ENCODE peak calls at places on chromosome 1, in five cellular contexts. W, M, H, O and I are unnamed samples.

GRCh38 chr1:89041055-89041707 is 18.5 kb upstream of the GBP3 start:
- DNase-seq in W (no peak), M (no peak), H (peak; percentile 84), O (peak; percentile 84), I (peak; percentile 60)

GRCh38 chr1:59455206-59455605 is 158.3 kb downstream of the FGGY start:
- DNase-seq in W (no peak), M (no peak), H (peak; percentile 87), O (peak; percentile 74), I (peak; percentile 83)

GRCh38 chr1:240210026-240210425 is 118.3 kb downstream of the FMN2 start:
- DNase-seq in W (no peak), M (no peak), H (peak; percentile 71), O (peak; percentile 24), I (peak; percentile 87)

GRCh38 chr1:217009376-217009775 is 286.1 kb upstream of the ESRRG start:
- DNase-seq in W (no peak), M (peak; percentile 28), H (no peak), O (no peak), I (no peak)

GRCh38 chr1:10631811-10632481 is 157.2 kb downstream of the PEX14 start:
- DNase-seq in W (no peak), M (no peak), H (no peak), O (no peak), I (peak; percentile 78)

GRCh38 chr1:219220945-219221344 is 47.3 kb downstream of the LYPLAL1 start:
- DNase-seq in W (no peak), M (no peak), H (peak; percentile 7), O (no peak), I (no peak)

GRCh38 chr1:1431006-1431844 is 4.3 kb upstream of the VWA1 start:
- DNase-seq in W (no peak), M (no peak), H (no peak), O (no peak), I (peak; percentile 94)

GRCh38 chr1:154878371-154879355 is 8.6 kb upstream of the KCNN3 start:
- DNase-seq in W (peak; percentile 60), M (peak; percentile 68), H (peak; percentile 75), O (peak; percentile 74), I (peak; percentile 96)

GRCh38 chr1:24874611-24875225 is 55.4 kb downstream of the RUNX3 start:
- DNase-seq in W (no peak), M (no peak), H (no peak), O (no peak), I (no peak)

GRCh38 chr1:29323636-29324035 is 87.3 kb downstream of the PTPRU start:
- DNase-seq in W (no peak), M (no peak), H (no peak), O (no peak), I (peak; percentile 29)

GRCh38 chr1:41483960-41484844 is at the start of gene EDN2:
- DNase-seq in W (peak; percentile 61), M (no peak), H (no peak), O (no peak), I (peak; percentile 79)

GRCh38 chr1:210827481-210827880 is 306.5 kb downstream of the KCNH1 start:
- DNase-seq in W (no peak), M (no peak), H (no peak), O (no peak), I (no peak)

GRCh38 chr1:35386954-35387353 is 118.4 kb downstream of the ZMYM4 start:
- DNase-seq in W (no peak), M (no peak), H (no peak), O (no peak), I (no peak)

GRCh38 chr1:165717918-165718515 is 19.7 kb upstream of the ALDH9A1 start:
- DNase-seq in W (no peak), M (peak; percentile 70), H (peak; percentile 73), O (peak; percentile 83), I (peak; percentile 84)

GRCh38 chr1:56433056-56433577 is 146.2 kb downstream of the PLPP3 start:
- DNase-seq in W (no peak), M (no peak), H (no peak), O (no peak), I (no peak)

GRCh38 chr1:31429583-31429982 is 16.6 kb downstream of the SERINC2 start:
- DNase-seq in W (no peak), M (no peak), H (no peak), O (no peak), I (no peak)

GRCh38 chr1:230898748-230899147 is 30.4 kb upstream of the C1orf198 start:
- DNase-seq in W (no peak), M (no peak), H (no peak), O (no peak), I (no peak)

GRCh38 chr1:192809286-192810252 is 730 bp downstream of the RGS2 start:
- DNase-seq in W (peak; percentile 69), M (no peak), H (peak; percentile 75), O (peak; percentile 72), I (no peak)

GRCh38 chr1:111052246-111052645 is 87.6 kb downstream of the DRAM2 start:
- DNase-seq in W (no peak), M (no peak), H (peak; percentile 28), O (peak; percentile 53), I (no peak)

GRCh38 chr1:115654663-115655306 is 13.0 kb downstream of the VANGL1 start:
- DNase-seq in W (no peak), M (no peak), H (no peak), O (peak; percentile 32), I (peak; percentile 86)

GRCh38 chr1:44602675-44603610 is 71.3 kb downstream of the TMEM53 start:
- DNase-seq in W (peak; percentile 70), M (no peak), H (no peak), O (no peak), I (no peak)

GRCh38 chr1:151108331-151108730 is 37.8 kb downstream of the GABPB2 start:
- DNase-seq in W (no peak), M (no peak), H (no peak), O (no peak), I (no peak)

GRCh38 chr1:218827486-218827885 is 346.2 kb upstream of the LYPLAL1 start:
- DNase-seq in W (no peak), M (no peak), H (no peak), O (no peak), I (no peak)

GRCh38 chr1:230068952-230069684 is 2.1 kb downstream of the GALNT2 start:
- DNase-seq in W (peak; percentile 10), M (no peak), H (peak; percentile 36), O (no peak), I (peak; percentile 81)

GRCh38 chr1:224769987-224770693 is 154.0 kb downstream of the CNIH3 start:
- DNase-seq in W (no peak), M (peak; percentile 84), H (peak; percentile 77), O (peak; percentile 48), I (peak; percentile 72)

GRCh38 chr1:36322786-36323635 is 434 bp downstream of the EVA1B start:
- DNase-seq in W (no peak), M (no peak), H (peak; percentile 81), O (peak; percentile 71), I (peak; percentile 97)

GRCh38 chr1:112515311-112516009 is 6.7 kb downstream of the WNT2B start:
- DNase-seq in W (no peak), M (peak; percentile 56), H (peak; percentile 72), O (peak; percentile 54), I (peak; percentile 93)

GRCh38 chr1:226033599-226034390 is 28.7 kb upstream of the H3-3A start:
- DNase-seq in W (no peak), M (no peak), H (no peak), O (no peak), I (no peak)

GRCh38 chr1:185287451-185287850 is 29.6 kb downstream of the IVNS1ABP start:
- DNase-seq in W (no peak), M (no peak), H (no peak), O (no peak), I (no peak)

GRCh38 chr1:90712153-90712930 is 4.8 kb downstream of the BARHL2 start:
- DNase-seq in W (no peak), M (no peak), H (no peak), O (no peak), I (peak; percentile 64)

GRCh38 chr1:60228253-60228594 is 154.7 kb upstream of the C1orf87 start:
- DNase-seq in W (no peak), M (peak; percentile 2), H (no peak), O (no peak), I (no peak)

GRCh38 chr1:38456564-38456876 is 403.1 kb downstream of the RRAGC start:
- DNase-seq in W (no peak), M (no peak), H (no peak), O (no peak), I (no peak)

GRCh38 chr1:219271914-219272545 is 98.4 kb downstream of the LYPLAL1 start:
- DNase-seq in W (no peak), M (no peak), H (no peak), O (no peak), I (peak; percentile 42)